ENCODE peak calls at places on chromosomes 13 and 19, in nine cellular contexts. C is body of pancreas, W is sigmoid colon, U is endothelial cell, T is Calu3, Y is A549, I is type B pancreatic cell, A is bronchial epithelial cell, G is hepatocyte. S is an unnamed sample.

GRCh38 chr19:38617764-38618589 is at the start of gene MAP4K1:
- DNase-seq in C (peak; percentile 27), W (no peak), U (no peak), T (no peak), Y (no peak), I (no peak), A (peak; percentile 39), G (no peak), S (no peak)

GRCh38 chr13:45356966-45357689 is 16.1 kb upstream of the TPT1 start:
- DNase-seq in C (no peak), W (no peak), U (no peak), T (no peak), Y (no peak), I (no peak), A (no peak), G (no peak), S (no peak)

GRCh38 chr19:41327499-41328156 is 17.7 kb downstream of the CCDC97 start:
- DNase-seq in C (peak; percentile 85), W (no peak), U (peak; percentile 58), T (peak; percentile 87), Y (no peak), I (no peak), A (peak; percentile 85), G (no peak), S (peak; percentile 51)

GRCh38 chr19:13079542-13079986 is 23.1 kb downstream of the LYL1 start:
- DNase-seq in C (no peak), W (peak; percentile 90), U (no peak), T (peak; percentile 59), Y (no peak), I (no peak), A (peak; percentile 14), G (peak; percentile 80), S (no peak)

GRCh38 chr19:15291089-15291488 is 41.2 kb downstream of the BRD4 start:
- DNase-seq in C (no peak), W (no peak), U (no peak), T (no peak), Y (no peak), I (no peak), A (no peak), G (no peak), S (no peak)

GRCh38 chr19:45592366-45592765 is 7.8 kb upstream of the OPA3 start:
- DNase-seq in C (no peak), W (no peak), U (no peak), T (no peak), Y (no peak), I (no peak), A (peak; percentile 48), G (no peak), S (no peak)

GRCh38 chr19:47661161-47661560 is 52.1 kb upstream of the EHD2 start:
- DNase-seq in C (no peak), W (peak; percentile 78), U (no peak), T (no peak), Y (no peak), I (no peak), A (no peak), G (no peak), S (no peak)

GRCh38 chr13:41361501-41361900 is 50.4 kb downstream of the NAA16 start:
- DNase-seq in C (no peak), W (no peak), U (no peak), T (no peak), Y (no peak), I (no peak), A (no peak), G (no peak), S (no peak)

GRCh38 chr13:112722433-112723250 is 32.8 kb downstream of the ATP11A start:
- DNase-seq in C (peak; percentile 86), W (no peak), U (no peak), T (peak; percentile 62), Y (peak; percentile 61), I (no peak), A (peak; percentile 73), G (peak; percentile 87), S (peak; percentile 93)

GRCh38 chr19:5355076-5355475 is 14.5 kb upstream of the PTPRS start:
- DNase-seq in C (no peak), W (no peak), U (no peak), T (no peak), Y (no peak), I (no peak), A (no peak), G (no peak), S (no peak)

GRCh38 chr19:19444694-19445155 is 39.2 kb downstream of the GATAD2A start:
- DNase-seq in C (no peak), W (no peak), U (no peak), T (no peak), Y (no peak), I (no peak), A (peak; percentile 35), G (no peak), S (peak; percentile 43)

GRCh38 chr13:19862511-19863313 is 737 bp downstream of the ZMYM5 start:
- DNase-seq in C (peak; percentile 27), W (peak; percentile 71), U (no peak), T (peak; percentile 15), Y (no peak), I (no peak), A (peak; percentile 30), G (peak; percentile 56), S (peak; percentile 28)

GRCh38 chr13:42885325-42885724 is 103.9 kb downstream of the FAM216B start:
- DNase-seq in C (no peak), W (no peak), U (no peak), T (no peak), Y (no peak), I (no peak), A (no peak), G (no peak), S (no peak)

GRCh38 chr13:111506131-111506530 is 185.7 kb downstream of the TEX29 start:
- DNase-seq in C (no peak), W (no peak), U (no peak), T (no peak), Y (no peak), I (no peak), A (no peak), G (no peak), S (no peak)

GRCh38 chr13:98429977-98430785 is 146.7 kb downstream of the STK24 start:
- DNase-seq in C (no peak), W (no peak), U (no peak), T (no peak), Y (no peak), I (no peak), A (no peak), G (no peak), S (no peak)

GRCh38 chr13:98301721-98302120 is 124.7 kb upstream of the RNF113B start:
- DNase-seq in C (no peak), W (no peak), U (no peak), T (no peak), Y (no peak), I (no peak), A (no peak), G (peak; percentile 30), S (no peak)

GRCh38 chr13:28204690-28205443 is 66.5 kb downstream of the PAN3 start:
- DNase-seq in C (no peak), W (no peak), U (no peak), T (no peak), Y (no peak), I (no peak), A (no peak), G (no peak), S (no peak)

DNA sequence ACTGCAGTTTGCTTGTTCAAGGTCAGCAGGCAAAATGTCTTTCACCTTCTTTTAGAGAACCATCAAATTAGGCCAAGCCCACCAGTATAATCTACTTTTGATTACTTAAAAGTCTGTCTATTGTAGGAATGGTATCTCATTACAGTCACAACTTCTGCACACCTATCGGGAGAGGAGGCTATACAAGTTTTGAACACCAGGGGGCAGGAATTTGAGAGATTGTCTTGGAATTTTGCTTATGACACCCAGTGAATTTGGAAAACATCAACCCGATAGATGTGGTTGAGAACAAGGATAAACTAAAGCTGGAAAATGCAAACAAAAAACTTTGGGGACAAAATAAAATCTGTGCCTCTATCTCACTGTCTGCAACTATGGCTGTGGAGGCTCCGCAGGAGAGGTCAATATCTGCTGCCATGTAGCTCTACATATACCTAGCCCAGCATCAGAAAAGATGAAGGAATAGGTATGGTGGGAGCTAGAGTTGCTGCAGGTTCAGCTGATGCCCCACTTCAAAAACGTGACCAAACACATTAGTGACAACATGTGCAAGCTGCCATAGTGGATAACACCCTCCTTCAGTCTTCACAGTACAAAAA is 1299.2 kb upstream of the SPRY2 start:
- DNase-seq in C (peak; percentile 12), W (no peak), U (peak; percentile 8), T (peak; percentile 8), Y (no peak), I (no peak), A (peak; percentile 32), G (peak; percentile 38), S (no peak)
- TF ChIP-seq CTCF in C (peak; percentile 20), W (no peak), U (peak; percentile 73), T (no peak), Y (peak; percentile 8), I (peak; percentile 67), A (peak; percentile 59), G (peak; percentile 48), S (no peak)

DNA sequence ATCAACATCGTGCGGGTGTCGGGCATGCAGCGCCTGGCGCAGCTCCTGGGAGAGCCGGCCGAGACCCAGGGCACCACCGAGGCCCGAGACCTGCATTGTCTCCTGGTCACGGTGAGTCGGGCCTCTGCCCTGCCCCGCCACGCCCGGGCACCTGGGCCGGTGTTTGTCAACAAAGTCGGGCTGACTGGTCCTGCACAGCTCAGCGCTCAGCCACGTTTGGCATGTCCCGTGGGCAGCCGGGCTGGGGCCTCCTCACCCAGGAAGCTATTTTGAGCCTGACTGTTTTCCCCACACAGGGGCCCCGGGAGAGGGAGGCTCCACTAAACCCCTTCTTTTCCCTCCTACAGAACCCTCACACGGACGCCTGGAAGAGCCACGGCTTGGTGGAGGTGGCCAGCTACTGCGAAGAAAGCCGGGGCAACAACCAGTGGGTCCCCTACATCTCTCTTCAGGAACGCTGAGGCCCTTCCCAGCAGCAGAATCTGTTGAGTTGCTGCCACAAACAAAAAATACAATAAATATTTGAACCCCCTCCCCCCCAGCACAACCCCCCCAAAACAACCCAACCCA is 1.3 kb downstream of the GADD45B start:
- DNase-seq in C (peak; percentile 48), W (no peak), U (no peak), T (peak; percentile 48), Y (no peak), I (no peak), A (peak; percentile 64), G (peak; percentile 69), S (peak; percentile 49)
- TF ChIP-seq CTCF in C (no peak), W (no peak), U (no peak), T (no peak), Y (no peak), I (no peak), A (no peak), G (no peak), S (no peak)

GRCh38 chr19:30846102-30846501 is 473.9 kb downstream of the ZNF536 start:
- DNase-seq in C (no peak), W (no peak), U (no peak), T (no peak), Y (no peak), I (no peak), A (no peak), G (no peak), S (no peak)

GRCh38 chr19:30842926-30843325 is 470.7 kb downstream of the ZNF536 start:
- DNase-seq in C (no peak), W (no peak), U (no peak), T (no peak), Y (no peak), I (no peak), A (no peak), G (no peak), S (no peak)

GRCh38 chr19:30841934-30842333 is 469.8 kb downstream of the ZNF536 start:
- DNase-seq in C (no peak), W (no peak), U (no peak), T (no peak), Y (no peak), I (no peak), A (no peak), G (no peak), S (no peak)
- TF ChIP-seq CTCF in C (no peak), W (no peak), U (no peak), T (no peak), Y (no peak), I (no peak), A (no peak), G (no peak), S (no peak)

GRCh38 chr19:17580470-17581000 is 25.1 kb downstream of the COLGALT1 start:
- DNase-seq in C (no peak), W (no peak), U (no peak), T (no peak), Y (no peak), I (no peak), A (no peak), G (no peak), S (no peak)
- TF ChIP-seq CTCF in C (no peak), W (no peak), U (peak; percentile 18), T (no peak), Y (no peak), I (no peak), A (peak; percentile 8), G (no peak), S (no peak)